ENCODE peak calls at places on chromosomes 4 and X, in ten cellular contexts. One of them, this sample, is unnamed.
A peak's percentile ranks its signal among the peaks of the same experiment; 100 is the strongest.

GRCh38 chr4:41142946-41143720 is 71.2 kb downstream of the APBB2 start:
- DNase-seq in cardiac muscle cell: no peak
- DNase-seq in astrocyte: peak; percentile 97
- DNase-seq in RWPE2: no peak
- DNase-seq in RWPE1: peak; percentile 78
- DNase-seq in A549: no peak
- DNase-seq in tibial nerve: peak; percentile 63
- DNase-seq in GM23248: peak; percentile 94
- DNase-seq in uterus: peak; percentile 62
- DNase-seq in brain microvascular endothelial cell: peak; percentile 82
- DNase-seq in this sample: no peak

GRCh38 chrX:39862958-39863357 is 234.8 kb downstream of the BCOR start:
- DNase-seq in cardiac muscle cell: no peak
- DNase-seq in astrocyte: no peak
- DNase-seq in RWPE2: no peak
- DNase-seq in RWPE1: no peak
- DNase-seq in A549: no peak
- DNase-seq in tibial nerve: no peak
- DNase-seq in GM23248: no peak
- DNase-seq in uterus: no peak
- DNase-seq in brain microvascular endothelial cell: no peak
- DNase-seq in this sample: no peak

GRCh38 chr4:84915396-84915780 is 51.1 kb downstream of the WDFY3 start:
- DNase-seq in cardiac muscle cell: no peak
- DNase-seq in astrocyte: no peak
- DNase-seq in RWPE2: no peak
- DNase-seq in RWPE1: no peak
- DNase-seq in A549: no peak
- DNase-seq in tibial nerve: no peak
- DNase-seq in GM23248: no peak
- DNase-seq in uterus: no peak
- DNase-seq in brain microvascular endothelial cell: no peak
- DNase-seq in this sample: no peak

GRCh38 chr4:110130578-110131358 is 67.6 kb downstream of the ELOVL6 start:
- DNase-seq in cardiac muscle cell: no peak
- DNase-seq in astrocyte: no peak
- DNase-seq in RWPE2: no peak
- DNase-seq in RWPE1: peak; percentile 25
- DNase-seq in A549: no peak
- DNase-seq in tibial nerve: no peak
- DNase-seq in GM23248: no peak
- DNase-seq in uterus: no peak
- DNase-seq in brain microvascular endothelial cell: peak; percentile 18
- DNase-seq in this sample: no peak

GRCh38 chr4:151294833-151295496 is 18.0 kb downstream of the PRSS48 start:
- DNase-seq in cardiac muscle cell: no peak
- DNase-seq in astrocyte: no peak
- DNase-seq in RWPE2: no peak
- DNase-seq in RWPE1: no peak
- DNase-seq in A549: no peak
- DNase-seq in tibial nerve: no peak
- DNase-seq in GM23248: no peak
- DNase-seq in uterus: no peak
- DNase-seq in brain microvascular endothelial cell: no peak
- DNase-seq in this sample: no peak

GRCh38 chrX:45621356-45622041 is 420.8 kb upstream of the DIPK2B start:
- DNase-seq in cardiac muscle cell: no peak
- DNase-seq in astrocyte: peak; percentile 77
- DNase-seq in RWPE2: no peak
- DNase-seq in RWPE1: peak; percentile 68
- DNase-seq in A549: no peak
- DNase-seq in tibial nerve: no peak
- DNase-seq in GM23248: peak; percentile 78
- DNase-seq in uterus: no peak
- DNase-seq in brain microvascular endothelial cell: peak; percentile 22
- DNase-seq in this sample: no peak

GRCh38 chr4:5693871-5694270 is 14.5 kb downstream of the EVC2 start:
- DNase-seq in cardiac muscle cell: no peak
- DNase-seq in astrocyte: no peak
- DNase-seq in RWPE2: no peak
- DNase-seq in RWPE1: no peak
- DNase-seq in A549: no peak
- DNase-seq in tibial nerve: no peak
- DNase-seq in GM23248: peak; percentile 56
- DNase-seq in uterus: no peak
- DNase-seq in brain microvascular endothelial cell: no peak
- DNase-seq in this sample: no peak

GRCh38 chrX:130097507-130098201 is 12.6 kb downstream of the ELF4 start:
- DNase-seq in cardiac muscle cell: no peak
- DNase-seq in astrocyte: no peak
- DNase-seq in RWPE2: no peak
- DNase-seq in RWPE1: no peak
- DNase-seq in A549: no peak
- DNase-seq in tibial nerve: no peak
- DNase-seq in GM23248: no peak
- DNase-seq in uterus: no peak
- DNase-seq in brain microvascular endothelial cell: no peak
- DNase-seq in this sample: peak; percentile 60

GRCh38 chr4:78288327-78288726 is 231.2 kb downstream of the FRAS1 start:
- DNase-seq in cardiac muscle cell: no peak
- DNase-seq in astrocyte: peak; percentile 46
- DNase-seq in RWPE2: no peak
- DNase-seq in RWPE1: no peak
- DNase-seq in A549: no peak
- DNase-seq in tibial nerve: no peak
- DNase-seq in GM23248: peak; percentile 44
- DNase-seq in uterus: no peak
- DNase-seq in brain microvascular endothelial cell: peak; percentile 37
- DNase-seq in this sample: no peak

GRCh38 chr4:53489279-53489889 is 101.9 kb downstream of the LNX1 start:
- DNase-seq in cardiac muscle cell: no peak
- DNase-seq in astrocyte: no peak
- DNase-seq in RWPE2: no peak
- DNase-seq in RWPE1: peak; percentile 15
- DNase-seq in A549: no peak
- DNase-seq in tibial nerve: no peak
- DNase-seq in GM23248: peak; percentile 82
- DNase-seq in uterus: no peak
- DNase-seq in brain microvascular endothelial cell: peak; percentile 68
- DNase-seq in this sample: peak; percentile 62

GRCh38 chr4:103018391-103019318 is 850 bp downstream of the SLC9B1 start:
- DNase-seq in cardiac muscle cell: no peak
- DNase-seq in astrocyte: no peak
- DNase-seq in RWPE2: no peak
- DNase-seq in RWPE1: no peak
- DNase-seq in A549: peak; percentile 10
- DNase-seq in tibial nerve: no peak
- DNase-seq in GM23248: peak; percentile 72
- DNase-seq in uterus: peak; percentile 40
- DNase-seq in brain microvascular endothelial cell: peak; percentile 9
- DNase-seq in this sample: peak; percentile 13

GRCh38 chrX:136754641-136755040 is 26.1 kb downstream of the ARHGEF6 start:
- DNase-seq in cardiac muscle cell: no peak
- DNase-seq in astrocyte: peak; percentile 56
- DNase-seq in RWPE2: no peak
- DNase-seq in RWPE1: no peak
- DNase-seq in A549: no peak
- DNase-seq in tibial nerve: no peak
- DNase-seq in GM23248: no peak
- DNase-seq in uterus: peak; percentile 18
- DNase-seq in brain microvascular endothelial cell: no peak
- DNase-seq in this sample: no peak

GRCh38 chrX:136652822-136653723 is 5.1 kb downstream of the CD40LG start:
- DNase-seq in cardiac muscle cell: no peak
- DNase-seq in astrocyte: no peak
- DNase-seq in RWPE2: no peak
- DNase-seq in RWPE1: no peak
- DNase-seq in A549: no peak
- DNase-seq in tibial nerve: no peak
- DNase-seq in GM23248: peak; percentile 44
- DNase-seq in uterus: no peak
- DNase-seq in brain microvascular endothelial cell: no peak
- DNase-seq in this sample: no peak

GRCh38 chrX:100975212-100975611 is 5.7 kb downstream of the ARL13A start:
- DNase-seq in cardiac muscle cell: no peak
- DNase-seq in astrocyte: peak; percentile 13
- DNase-seq in RWPE2: no peak
- DNase-seq in RWPE1: no peak
- DNase-seq in A549: no peak
- DNase-seq in tibial nerve: no peak
- DNase-seq in GM23248: peak; percentile 52
- DNase-seq in uterus: no peak
- DNase-seq in brain microvascular endothelial cell: no peak
- DNase-seq in this sample: no peak

GRCh38 chr4:123994917-123995316 is 598.3 kb downstream of the SPRY1 start:
- DNase-seq in cardiac muscle cell: no peak
- DNase-seq in astrocyte: no peak
- DNase-seq in RWPE2: no peak
- DNase-seq in RWPE1: no peak
- DNase-seq in A549: no peak
- DNase-seq in tibial nerve: no peak
- DNase-seq in GM23248: peak; percentile 8
- DNase-seq in uterus: no peak
- DNase-seq in brain microvascular endothelial cell: no peak
- DNase-seq in this sample: no peak

GRCh38 chrX:101359966-101360365 is 11.4 kb upstream of the TIMM8A start:
- DNase-seq in cardiac muscle cell: no peak
- DNase-seq in astrocyte: no peak
- DNase-seq in RWPE2: no peak
- DNase-seq in RWPE1: no peak
- DNase-seq in A549: no peak
- DNase-seq in tibial nerve: no peak
- DNase-seq in GM23248: peak; percentile 51
- DNase-seq in uterus: no peak
- DNase-seq in brain microvascular endothelial cell: no peak
- DNase-seq in this sample: no peak

GRCh38 chr4:28287837-28288236 is 1427.2 kb downstream of the STIM2 start:
- DNase-seq in cardiac muscle cell: no peak
- DNase-seq in astrocyte: peak; percentile 95
- DNase-seq in RWPE2: peak; percentile 88
- DNase-seq in RWPE1: peak; percentile 78
- DNase-seq in A549: peak; percentile 44
- DNase-seq in tibial nerve: no peak
- DNase-seq in GM23248: peak; percentile 97
- DNase-seq in uterus: no peak
- DNase-seq in brain microvascular endothelial cell: peak; percentile 99
- DNase-seq in this sample: no peak

GRCh38 chr4:65472531-65472930 is 197.8 kb downstream of the EPHA5 start:
- DNase-seq in cardiac muscle cell: no peak
- DNase-seq in astrocyte: no peak
- DNase-seq in RWPE2: no peak
- DNase-seq in RWPE1: no peak
- DNase-seq in A549: no peak
- DNase-seq in tibial nerve: no peak
- DNase-seq in GM23248: no peak
- DNase-seq in uterus: no peak
- DNase-seq in brain microvascular endothelial cell: no peak
- DNase-seq in this sample: no peak

GRCh38 chrX:119419146-119419545 is 20.0 kb downstream of the SLC25A43 start:
- DNase-seq in cardiac muscle cell: no peak
- DNase-seq in astrocyte: no peak
- DNase-seq in RWPE2: no peak
- DNase-seq in RWPE1: no peak
- DNase-seq in A549: no peak
- DNase-seq in tibial nerve: no peak
- DNase-seq in GM23248: no peak
- DNase-seq in uterus: no peak
- DNase-seq in brain microvascular endothelial cell: no peak
- DNase-seq in this sample: no peak
- H3K27ac ChIP-seq in cardiac muscle cell: no peak overlapping the region
- H3K27ac ChIP-seq in astrocyte: no peak overlapping the region
- H3K27ac ChIP-seq in RWPE2: no peak overlapping the region
- H3K27ac ChIP-seq in RWPE1: no peak overlapping the region
- H3K27ac ChIP-seq in A549: no peak overlapping the region
- H3K27ac ChIP-seq in tibial nerve: no peak overlapping the region
- H3K27ac ChIP-seq in GM23248: no peak overlapping the region
- H3K27ac ChIP-seq in uterus: no peak overlapping the region
- H3K27ac ChIP-seq in brain microvascular endothelial cell: no peak overlapping the region
- H3K27ac ChIP-seq in this sample: no peak overlapping the region

DNA sequence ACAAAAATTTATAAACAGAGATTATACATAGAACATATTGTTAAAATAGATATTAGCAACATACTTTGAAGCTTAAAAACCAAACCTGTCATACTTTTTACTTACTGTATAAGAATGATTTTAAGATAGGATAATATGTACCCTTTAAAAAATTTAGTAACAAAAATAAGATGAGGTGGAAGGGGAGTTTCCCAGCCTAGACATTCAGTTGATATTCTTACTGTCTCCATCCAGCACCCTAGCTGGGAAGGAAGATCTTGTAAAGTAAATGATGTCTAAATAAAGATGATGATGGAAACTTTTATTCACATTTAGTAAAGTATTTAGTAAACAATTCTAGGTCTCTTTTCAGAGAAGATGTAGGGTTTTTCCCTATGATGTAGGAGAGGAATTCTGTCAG is 136.7 kb downstream of the RAPGEF2 start:
- DNase-seq in cardiac muscle cell: no peak
- DNase-seq in astrocyte: no peak
- DNase-seq in RWPE2: no peak
- DNase-seq in RWPE1: no peak
- DNase-seq in A549: no peak
- DNase-seq in tibial nerve: no peak
- DNase-seq in GM23248: no peak
- DNase-seq in uterus: no peak
- DNase-seq in brain microvascular endothelial cell: no peak
- DNase-seq in this sample: no peak
- H3K27ac ChIP-seq in cardiac muscle cell: no peak overlapping the region
- H3K27ac ChIP-seq in astrocyte: no peak overlapping the region
- H3K27ac ChIP-seq in RWPE2: no peak overlapping the region
- H3K27ac ChIP-seq in RWPE1: no peak overlapping the region
- H3K27ac ChIP-seq in A549: no peak overlapping the region
- H3K27ac ChIP-seq in tibial nerve: no peak overlapping the region
- H3K27ac ChIP-seq in GM23248: no peak overlapping the region
- H3K27ac ChIP-seq in uterus: peak overlapping the region; percentile 63
- H3K27ac ChIP-seq in brain microvascular endothelial cell: no peak overlapping the region
- H3K27ac ChIP-seq in this sample: no peak overlapping the region

GRCh38 chrX:37998586-37999267 is 7.6 kb upstream of the SYTL5 start:
- DNase-seq in cardiac muscle cell: no peak
- DNase-seq in astrocyte: peak; percentile 76
- DNase-seq in RWPE2: no peak
- DNase-seq in RWPE1: peak; percentile 62
- DNase-seq in A549: peak; percentile 14
- DNase-seq in tibial nerve: no peak
- DNase-seq in GM23248: peak; percentile 78
- DNase-seq in uterus: no peak
- DNase-seq in brain microvascular endothelial cell: peak; percentile 56
- DNase-seq in this sample: no peak
- H3K27ac ChIP-seq in cardiac muscle cell: no peak overlapping the region
- H3K27ac ChIP-seq in astrocyte: no peak overlapping the region
- H3K27ac ChIP-seq in RWPE2: peak overlapping the region; percentile 56
- H3K27ac ChIP-seq in RWPE1: peak overlapping the region; percentile 65
- H3K27ac ChIP-seq in A549: no peak overlapping the region
- H3K27ac ChIP-seq in tibial nerve: no peak overlapping the region
- H3K27ac ChIP-seq in GM23248: no peak overlapping the region
- H3K27ac ChIP-seq in uterus: no peak overlapping the region
- H3K27ac ChIP-seq in brain microvascular endothelial cell: no peak overlapping the region
- H3K27ac ChIP-seq in this sample: no peak overlapping the region

DNA sequence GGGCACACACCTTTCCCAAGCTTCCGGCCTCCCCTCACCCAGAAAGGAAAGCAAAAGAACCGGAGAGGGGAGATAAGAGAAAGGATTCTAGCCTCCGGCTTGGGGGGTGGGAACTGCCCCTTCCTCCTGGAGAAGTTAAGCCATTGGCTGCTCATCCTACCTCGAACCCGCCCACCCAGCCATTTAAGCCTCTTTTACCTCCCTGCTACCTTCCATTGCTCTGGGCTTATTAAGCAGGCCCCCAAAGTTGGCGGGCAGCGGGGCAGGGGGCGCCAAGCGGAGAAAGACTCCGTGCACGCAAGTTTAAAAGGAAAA is 2.3 kb downstream of the MAML3 start:
- DNase-seq in cardiac muscle cell: peak; percentile 93
- DNase-seq in astrocyte: peak; percentile 89
- DNase-seq in RWPE2: peak; percentile 84
- DNase-seq in RWPE1: peak; percentile 87
- DNase-seq in A549: peak; percentile 80
- DNase-seq in tibial nerve: peak; percentile 51
- DNase-seq in GM23248: peak; percentile 84
- DNase-seq in uterus: peak; percentile 78
- DNase-seq in brain microvascular endothelial cell: peak; percentile 87
- DNase-seq in this sample: peak; percentile 73
- H3K27ac ChIP-seq in cardiac muscle cell: peak overlapping the region; percentile 92
- H3K27ac ChIP-seq in astrocyte: peak overlapping the region; percentile 91
- H3K27ac ChIP-seq in RWPE2: peak overlapping the region; percentile 81
- H3K27ac ChIP-seq in RWPE1: peak overlapping the region; percentile 91
- H3K27ac ChIP-seq in A549: peak overlapping the region; percentile 99
- H3K27ac ChIP-seq in tibial nerve: peak overlapping the region; percentile 94
- H3K27ac ChIP-seq in GM23248: peak overlapping the region; percentile 90
- H3K27ac ChIP-seq in uterus: peak overlapping the region; percentile 98
- H3K27ac ChIP-seq in brain microvascular endothelial cell: peak overlapping the region; percentile 83
- H3K27ac ChIP-seq in this sample: peak overlapping the region; percentile 69

This sample was measured in K562.